ENCODE peak calls at places on chromosome 2, in eight cellular contexts. Z is stomach; S is dorsolateral prefrontal cortex; X is left ventricle myocardium inferior; G is CD8-positive, alpha-beta T cell; P is right atrium auricular region; Q is mesendoderm; J is upper lobe of right lung. C is an unnamed sample.
A peak's percentile ranks its signal among the peaks of the same experiment; 100 is the strongest.

GRCh38 chr2:39174022-39174421 is 53.2 kb upstream of the SOS1 start:
- DNase-seq in P (no peak), G (no peak), Z (no peak), X (no peak), J (no peak), Q (no peak), S (no peak), C (no peak)

GRCh38 chr2:74576830-74577229 is 22.3 kb downstream of the DOK1 start:
- DNase-seq in Z (no peak), G (no peak), Q (no peak), X (no peak), P (no peak), S (peak; percentile 18), J (no peak), C (no peak)

GRCh38 chr2:109342890-109343289 is 213.9 kb downstream of the SH3RF3 start:
- DNase-seq in J (no peak), X (no peak), G (no peak), Z (no peak), Q (no peak), S (no peak), P (peak; percentile 28), C (no peak)

GRCh38 chr2:11103984-11104793 is 51.1 kb upstream of the SLC66A3 start:
- DNase-seq in X (no peak), S (no peak), Z (no peak), G (no peak), P (no peak), Q (no peak), J (peak; percentile 34), C (no peak)

GRCh38 chr2:119245076-119245840 is 21.6 kb downstream of the STEAP3 start:
- DNase-seq in X (no peak), Q (no peak), J (no peak), P (no peak), S (no peak), Z (no peak), G (no peak), C (no peak)

GRCh38 chr2:207258191-207258991 is 92.6 kb upstream of the KLF7 start:
- DNase-seq in S (peak; percentile 59), X (peak; percentile 25), Q (peak; percentile 75), J (no peak), Z (peak; percentile 61), P (peak; percentile 81), G (no peak), C (no peak)

GRCh38 chr2:231800493-231801091 is 14.3 kb downstream of the COPS7B start:
- DNase-seq in J (no peak), P (no peak), Q (peak; percentile 42), Z (peak; percentile 50), X (no peak), G (no peak), S (peak; percentile 67), C (peak; percentile 60)

GRCh38 chr2:54652540-54652939 is 70.9 kb upstream of the EML6 start:
- DNase-seq in J (no peak), G (no peak), P (no peak), X (no peak), Q (no peak), Z (no peak), S (no peak), C (no peak)

GRCh38 chr2:33122726-33123125 is 176.0 kb downstream of the LTBP1 start:
- DNase-seq in Z (no peak), P (no peak), G (no peak), S (no peak), X (no peak), J (no peak), Q (no peak), C (no peak)

GRCh38 chr2:200171761-200172482 is 134.6 kb upstream of the SPATS2L start:
- DNase-seq in P (no peak), Z (no peak), S (no peak), Q (no peak), J (no peak), X (no peak), G (no peak), C (no peak)

GRCh38 chr2:33069894-33070651 is 123.3 kb downstream of the LTBP1 start:
- DNase-seq in Z (peak; percentile 49), G (no peak), S (peak; percentile 15), Q (peak; percentile 84), P (peak; percentile 90), J (no peak), X (no peak), C (no peak)

GRCh38 chr2:42542871-42543270 is 25.6 kb upstream of the MTA3 start:
- DNase-seq in Z (no peak), S (no peak), J (no peak), Q (no peak), G (no peak), P (no peak), X (no peak), C (no peak)

GRCh38 chr2:42547446-42548295 is 20.8 kb upstream of the MTA3 start:
- DNase-seq in P (no peak), S (no peak), G (no peak), Q (no peak), X (no peak), J (no peak), Z (no peak), C (no peak)

GRCh38 chr2:42545023-42545713 is 23.3 kb upstream of the MTA3 start:
- DNase-seq in Z (no peak), P (no peak), J (no peak), Q (peak; percentile 34), S (no peak), G (no peak), X (no peak), C (no peak)

GRCh38 chr2:42547014-42547413 is 21.4 kb upstream of the MTA3 start:
- DNase-seq in Q (no peak), Z (no peak), X (no peak), J (no peak), S (peak; percentile 20), G (no peak), P (no peak), C (no peak)

GRCh38 chr2:42545714-42546390 is 22.6 kb upstream of the MTA3 start:
- DNase-seq in G (no peak), X (no peak), S (no peak), Z (no peak), Q (peak; percentile 69), P (no peak), J (no peak), C (no peak)
- H3K27ac ChIP-seq in G (no peak overlapping the region), X (no peak overlapping the region), S (no peak overlapping the region), Z (no peak overlapping the region), Q (peak overlapping the region; percentile 23), P (no peak overlapping the region), J (no peak overlapping the region), C (no peak overlapping the region)

GRCh38 chr2:232884549-232885263 is 14.6 kb downstream of the SNORC start:
- DNase-seq in P (no peak), Q (no peak), X (peak; percentile 5), J (no peak), G (no peak), S (peak; percentile 8), Z (no peak), C (no peak)

GRCh38 chr2:232884001-232884421 is 13.9 kb downstream of the SNORC start:
- DNase-seq in S (no peak), Z (no peak), P (no peak), J (peak; percentile 47), Q (no peak), X (peak; percentile 8), G (no peak), C (no peak)

GRCh38 chr2:232886176-232886575 is 16.1 kb downstream of the SNORC start:
- DNase-seq in Q (no peak), J (peak; percentile 40), S (no peak), G (no peak), X (peak; percentile 4), Z (no peak), P (no peak), C (no peak)

GRCh38 chr2:232886632-232887031 is 16.6 kb downstream of the SNORC start:
- DNase-seq in X (no peak), G (no peak), Z (no peak), P (no peak), J (peak; percentile 41), S (peak; percentile 6), Q (no peak), C (no peak)

DNA sequence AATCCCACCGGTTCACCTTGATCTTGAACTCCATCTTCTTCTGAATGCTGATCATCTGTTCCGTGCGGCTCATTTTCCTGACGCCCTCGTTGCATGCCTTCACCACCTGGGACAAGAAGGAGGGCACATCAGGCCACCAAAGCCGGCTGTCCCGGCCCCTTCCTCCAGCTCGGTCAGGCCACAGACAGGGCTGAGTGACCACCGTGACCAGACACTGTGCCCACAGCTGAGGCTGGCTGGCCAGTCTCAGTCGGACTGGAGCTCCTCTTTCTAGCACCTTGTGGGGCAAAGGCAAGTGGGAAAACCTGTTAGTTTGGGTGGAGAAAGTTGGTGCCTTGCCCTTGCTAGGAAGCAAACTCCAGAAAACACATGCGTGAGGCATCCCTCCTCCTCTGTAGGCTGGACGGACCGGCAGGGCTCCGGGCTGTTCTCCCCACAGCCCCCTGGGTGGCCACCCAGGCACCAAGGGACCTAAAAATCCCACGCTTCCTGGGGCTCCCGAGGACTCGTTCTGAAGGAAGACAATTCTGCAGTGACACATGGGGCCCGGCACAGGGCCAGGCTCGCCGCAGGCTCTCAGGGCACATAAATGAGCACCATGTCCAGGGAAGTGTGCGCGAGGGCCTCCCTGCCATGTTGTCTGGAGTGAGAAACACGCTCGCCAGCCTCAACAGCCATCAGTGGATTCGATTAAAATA is 15.3 kb downstream of the SNORC start:
- DNase-seq in Z (no peak), X (peak; percentile 5), P (no peak), Q (no peak), J (peak; percentile 61), S (no peak), G (no peak), C (no peak)
- H3K27ac ChIP-seq in Z (no peak overlapping the region), X (no peak overlapping the region), P (no peak overlapping the region), Q (no peak overlapping the region), J (no peak overlapping the region), S (peak overlapping the region; percentile 67), G (no peak overlapping the region), C (no peak overlapping the region)

GRCh38 chr2:9767656-9768281 is 75.5 kb upstream of the TAF1B start:
- DNase-seq in Q (no peak), J (no peak), S (no peak), Z (no peak), P (no peak), X (no peak), G (no peak), C (no peak)
- H3K27ac ChIP-seq in Q (no peak overlapping the region), J (no peak overlapping the region), S (peak overlapping the region; percentile 90), Z (no peak overlapping the region), P (no peak overlapping the region), X (no peak overlapping the region), G (no peak overlapping the region), C (no peak overlapping the region)

GRCh38 chr2:127124426-127124825 is 17.5 kb upstream of the BIN1 start:
- DNase-seq in S (no peak), P (no peak), J (no peak), G (peak; percentile 4), Z (no peak), X (no peak), Q (no peak), C (no peak)

GRCh38 chr2:127118467-127118866 is 11.5 kb upstream of the BIN1 start:
- DNase-seq in Q (no peak), P (no peak), J (no peak), X (no peak), Z (no peak), S (peak; percentile 92), G (peak; percentile 29), C (no peak)

GRCh38 chr2:127122351-127123027 is 15.5 kb upstream of the BIN1 start:
- DNase-seq in P (peak; percentile 52), Q (no peak), Z (no peak), X (no peak), S (no peak), G (peak; percentile 29), J (no peak), C (no peak)

GRCh38 chr2:127121776-127122176 is 14.8 kb upstream of the BIN1 start:
- DNase-seq in X (peak; percentile 76), Z (no peak), P (peak; percentile 84), Q (no peak), J (no peak), G (peak; percentile 34), S (no peak), C (no peak)

GRCh38 chr2:127121341-127121740 is 14.4 kb upstream of the BIN1 start:
- DNase-seq in Z (no peak), G (peak; percentile 17), X (no peak), S (no peak), Q (no peak), P (no peak), J (no peak), C (no peak)
- H3K27ac ChIP-seq in Z (no peak overlapping the region), G (no peak overlapping the region), X (peak overlapping the region; percentile 39), S (peak overlapping the region; percentile 69), Q (no peak overlapping the region), P (no peak overlapping the region), J (no peak overlapping the region), C (no peak overlapping the region)

C was measured in DND-41.